ENCODE peak calls at places on chromosomes 3 and 15, in six cellular contexts. C is CD8-positive, alpha-beta memory T cell; J is IMR-90; M is ovary; U is psoas muscle; P is cardiac muscle cell. Q is an unnamed sample.

GRCh38 chr3:33047842-33048834 is 48.8 kb downstream of the GLB1 start:
- DNase-seq in C (peak; percentile 31), J (no peak), M (no peak), U (no peak), P (no peak), Q (no peak)

GRCh38 chr3:10977864-10978510 is 14.6 kb upstream of the SLC6A1 start:
- DNase-seq in C (no peak), J (peak; percentile 1), M (no peak), U (no peak), P (no peak), Q (no peak)

GRCh38 chr3:152834354-152835310 is at the start of gene P2RY1:
- DNase-seq in C (no peak), J (peak; percentile 17), M (peak; percentile 84), U (peak; percentile 72), P (peak; percentile 85), Q (peak; percentile 82)

GRCh38 chr15:100160953-100161352 is 180.8 kb downstream of the ADAMTS17 start:
- DNase-seq in C (no peak), J (no peak), M (no peak), U (no peak), P (no peak), Q (no peak)

GRCh38 chr3:14143826-14144225 is 19.0 kb downstream of the TMEM43 start:
- DNase-seq in C (no peak), J (peak; percentile 94), M (no peak), U (no peak), P (no peak), Q (peak; percentile 43)

GRCh38 chr15:72189250-72189902 is 8.2 kb downstream of the GRAMD2A start:
- DNase-seq in C (no peak), J (no peak), M (no peak), U (no peak), P (no peak), Q (no peak)

GRCh38 chr15:76330281-76330680 is 6.3 kb upstream of the ISL2 start:
- DNase-seq in C (no peak), J (peak; percentile 46), M (peak; percentile 59), U (peak; percentile 81), P (peak; percentile 63), Q (peak; percentile 47)

GRCh38 chr3:117871934-117872333 is 1162.4 kb downstream of the TUSC7 start:
- DNase-seq in C (no peak), J (peak; percentile 30), M (no peak), U (no peak), P (no peak), Q (no peak)

GRCh38 chr3:191119415-191120295 is 79.4 kb upstream of the OSTN start:
- DNase-seq in C (no peak), J (no peak), M (no peak), U (no peak), P (no peak), Q (no peak)

GRCh38 chr3:150319900-150320299 is 88.2 kb upstream of the TSC22D2 start:
- DNase-seq in C (no peak), J (peak; percentile 96), M (no peak), U (no peak), P (no peak), Q (no peak)

GRCh38 chr3:65376426-65376825 is 662.3 kb downstream of the MAGI1 start:
- DNase-seq in C (no peak), J (no peak), M (no peak), U (no peak), P (no peak), Q (no peak)

GRCh38 chr3:104628185-104628789 is 738.4 kb upstream of the ALCAM start:
- DNase-seq in C (no peak), J (peak; percentile 73), M (no peak), U (no peak), P (peak; percentile 73), Q (no peak)

GRCh38 chr3:58188921-58189451 is 21.8 kb downstream of the DNASE1L3 start:
- DNase-seq in C (no peak), J (no peak), M (no peak), U (no peak), P (peak; percentile 68), Q (no peak)

GRCh38 chr3:149245738-149246451 is 24.3 kb upstream of the CP start:
- DNase-seq in C (no peak), J (peak; percentile 54), M (no peak), U (no peak), P (no peak), Q (no peak)
- H3K4me3 ChIP-seq in C (no peak overlapping the region), J (no peak overlapping the region), M (no peak overlapping the region), U (peak overlapping the region; percentile 23), P (no peak overlapping the region), Q (no peak overlapping the region)

DNA sequence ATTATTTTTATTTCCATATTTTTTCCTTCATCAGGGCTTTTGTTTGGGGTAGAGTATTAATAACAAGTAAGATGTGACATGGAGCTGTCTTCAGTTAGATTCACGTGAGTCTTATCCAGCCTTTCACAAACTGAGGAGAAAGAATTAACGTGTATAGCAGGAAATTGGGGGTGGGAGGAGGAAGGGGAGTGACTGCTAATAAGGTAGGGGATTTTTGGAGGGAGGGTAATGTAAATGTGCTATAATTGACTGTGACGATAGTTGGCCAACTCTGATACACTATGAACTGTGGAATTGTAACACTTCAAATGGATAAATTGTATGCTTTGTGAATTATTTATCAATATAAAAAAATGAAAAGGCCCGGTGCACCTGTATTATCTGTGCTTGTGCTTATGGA is 8.9 kb downstream of the DUT start:
- DNase-seq in C (no peak), J (no peak), M (no peak), U (no peak), P (no peak), Q (no peak)
- H3K36me3 ChIP-seq in C (no peaks in the 10 kb centered on the region), J (peaks cover 18% of the 10 kb centered on the region), M (no peaks in the 10 kb centered on the region), U (peaks cover 3% of the 10 kb centered on the region), P (peaks cover 19% of the 10 kb centered on the region), Q (peaks cover 6% of the 10 kb centered on the region)

GRCh38 chr3:43478380-43478779 is 143.4 kb downstream of the ANO10 start:
- DNase-seq in C (no peak), J (no peak), M (no peak), U (no peak), P (no peak), Q (no peak)
- H3K27ac ChIP-seq in C (peak overlapping the region; percentile 83), J (no peak overlapping the region), M (no peak overlapping the region), U (peak overlapping the region; percentile 50), P (no peak overlapping the region), Q (no peak overlapping the region)

GRCh38 chr3:20698896-20699295 is 512.9 kb upstream of the SGO1 start:
- DNase-seq in C (no peak), J (no peak), M (no peak), U (no peak), P (no peak), Q (no peak)
- H3K4me3 ChIP-seq in C (no peak overlapping the region), J (no peak overlapping the region), M (no peak overlapping the region), U (no peak overlapping the region), P (no peak overlapping the region), Q (no peak overlapping the region)

DNA sequence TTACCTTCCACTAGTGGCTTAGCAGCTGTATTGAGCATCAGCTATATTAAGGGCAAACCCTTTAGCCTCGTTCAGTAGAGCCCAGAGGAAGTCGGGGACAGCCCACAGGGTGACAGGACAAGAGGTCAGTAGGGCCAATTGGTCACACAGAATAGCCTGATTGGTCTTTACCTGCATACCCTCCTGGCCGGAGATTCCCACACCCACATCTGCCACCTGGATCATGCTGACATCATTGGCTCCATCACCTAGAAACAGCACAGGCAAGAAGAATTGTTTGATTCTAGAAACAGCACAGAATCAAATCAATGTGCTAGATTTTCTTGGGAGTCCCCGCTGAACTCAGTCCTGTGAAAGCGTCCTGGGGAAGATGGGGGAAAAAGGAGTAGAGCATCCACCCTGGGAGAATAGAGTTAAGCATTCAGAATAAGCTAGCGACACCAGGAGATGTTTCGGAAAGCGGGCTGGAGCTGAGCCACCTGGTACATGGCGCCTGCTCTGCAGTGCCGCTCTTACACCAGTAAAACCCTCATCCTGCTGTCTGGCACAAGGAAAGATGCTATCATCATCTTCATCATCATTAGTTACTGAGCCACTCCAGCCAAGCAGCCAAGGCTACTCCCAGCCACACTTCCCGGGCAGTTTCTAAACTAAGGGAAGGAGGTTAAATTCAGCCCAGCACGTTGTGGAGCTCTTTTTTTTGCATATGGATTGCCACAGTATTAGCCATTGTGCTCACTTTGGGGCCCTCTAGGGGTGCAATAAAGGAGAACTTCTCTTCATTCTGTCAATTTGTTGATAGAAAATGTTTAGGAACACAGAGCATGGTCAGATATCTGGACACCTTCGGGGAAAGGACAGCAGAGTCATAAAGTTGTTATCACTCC is 171.3 kb downstream of the ATP10A start:
- DNase-seq in C (no peak), J (peak; percentile 31), M (no peak), U (no peak), P (peak; percentile 55), Q (no peak)
- H3K36me3 ChIP-seq in C (peaks cover 17% of the 10 kb centered on the region), J (peaks cover 8% of the 10 kb centered on the region), M (no peaks in the 10 kb centered on the region), U (no peaks in the 10 kb centered on the region), P (no peaks in the 10 kb centered on the region), Q (no peaks in the 10 kb centered on the region)

DNA sequence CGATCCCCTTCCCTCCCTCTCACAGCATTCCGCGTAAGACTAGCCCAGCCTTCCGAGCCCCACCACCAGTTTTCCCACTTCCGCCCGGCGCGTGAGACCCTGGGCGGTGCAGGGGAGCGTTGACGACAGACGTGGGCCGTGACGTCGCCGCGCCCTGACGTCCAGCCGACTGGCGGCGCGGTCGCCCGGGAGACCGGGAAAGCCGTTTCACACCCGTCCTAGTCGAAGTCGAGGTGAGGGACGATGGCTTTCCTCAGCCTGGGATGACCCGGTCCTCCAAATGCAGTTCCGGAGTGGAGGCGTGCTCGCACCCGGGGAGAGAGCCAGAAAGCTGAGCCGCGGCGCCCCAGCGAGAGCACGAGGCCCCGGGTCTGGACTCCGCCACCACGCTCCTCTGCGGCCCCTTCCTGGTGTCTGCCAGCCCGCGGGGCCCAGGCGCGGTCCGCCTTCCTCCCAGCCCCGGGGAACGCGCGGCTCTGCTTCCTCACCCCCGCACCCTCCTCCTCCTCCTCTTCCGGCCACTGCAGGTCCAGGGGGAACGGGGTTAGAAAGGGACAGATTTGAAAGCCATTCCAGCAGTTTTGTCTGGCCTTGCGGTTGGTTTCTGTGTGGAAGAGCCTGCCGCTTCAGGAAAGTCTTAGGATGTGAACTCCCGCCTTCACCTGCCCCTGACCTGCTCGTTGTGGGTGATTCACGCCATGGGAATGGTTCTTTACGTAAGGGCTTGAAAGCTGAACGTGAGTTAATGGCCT is at the start of gene LEKR1:
- DNase-seq in C (peak; percentile 54), J (peak; percentile 98), M (peak; percentile 93), U (peak; percentile 90), P (peak; percentile 78), Q (peak; percentile 92)
- H3K27ac ChIP-seq in C (peak within 1 kb of the TSS; percentile 70), J (peak within 1 kb of the TSS; percentile 92), M (peak within 1 kb of the TSS; percentile 75), U (peak within 1 kb of the TSS; percentile 89), P (peak within 1 kb of the TSS; percentile 78), Q (peak within 1 kb of the TSS; percentile 97)

GRCh38 chr15:39788108-39788507 is 5.5 kb upstream of the FSIP1 start:
- DNase-seq in C (no peak), J (peak; percentile 52), M (no peak), U (no peak), P (no peak), Q (no peak)
- H3K4me3 ChIP-seq in C (no peak overlapping the region), J (no peak overlapping the region), M (no peak overlapping the region), U (no peak overlapping the region), P (no peak overlapping the region), Q (no peak overlapping the region)

Q was measured in transverse colon.